ENCODE peak calls at places on chromosomes 5 and 9, in five cellular contexts. Z, V, M, W and H are unnamed samples.

GRCh38 chr9:7802666-7803065 is 3.1 kb upstream of the DMAC1 start:
- DNase-seq in Z (no peak), V (no peak), M (no peak), W (no peak), H (no peak)

GRCh38 chr9:110081395-110081794 is 126.6 kb downstream of the C9orf152 start:
- DNase-seq in Z (peak; percentile 29), V (no peak), M (no peak), W (no peak), H (no peak)

GRCh38 chr5:159899067-159900049 is 16.9 kb upstream of the ADRA1B start:
- DNase-seq in Z (no peak), V (no peak), M (no peak), W (no peak), H (no peak)

GRCh38 chr5:54656261-54656728 is 138.7 kb downstream of the SNX18 start:
- DNase-seq in Z (peak; percentile 34), V (no peak), M (peak; percentile 82), W (no peak), H (peak; percentile 56)

GRCh38 chr5:100900142-100900795 is 2.8 kb downstream of the ST8SIA4 start:
- DNase-seq in Z (peak; percentile 36), V (no peak), M (peak; percentile 67), W (no peak), H (peak; percentile 88)

GRCh38 chr5:29148073-29148472 is 2045.4 kb upstream of the CDH6 start:
- DNase-seq in Z (no peak), V (no peak), M (no peak), W (no peak), H (no peak)

GRCh38 chr5:91212336-91213092 is 170.6 kb downstream of the ARRDC3 start:
- DNase-seq in Z (no peak), V (no peak), M (peak; percentile 70), W (no peak), H (no peak)

GRCh38 chr9:78210841-78211301 is 25.0 kb upstream of the CEP78 start:
- DNase-seq in Z (no peak), V (no peak), M (no peak), W (no peak), H (no peak)

GRCh38 chr5:658103-658502 is 35.0 kb downstream of the TPPP start:
- DNase-seq in Z (no peak), V (no peak), M (peak; percentile 52), W (no peak), H (no peak)

GRCh38 chr5:172303996-172304335 is 20.4 kb upstream of the UBTD2 start:
- DNase-seq in Z (no peak), V (no peak), M (no peak), W (no peak), H (no peak)
- TF ChIP-seq POLR2A in Z (no peak), V (no peak), M (no peak), W (no peak), H (no peak)

GRCh38 chr9:37582548-37583157 is 6.5 kb upstream of the FBXO10 start:
- DNase-seq in Z (no peak), V (peak; percentile 42), M (no peak), W (no peak), H (no peak)
- TF ChIP-seq CTCF in Z (peak; percentile 59), V (peak; percentile 73), M (peak; percentile 52), W (peak; percentile 77), H (no peak)

DNA sequence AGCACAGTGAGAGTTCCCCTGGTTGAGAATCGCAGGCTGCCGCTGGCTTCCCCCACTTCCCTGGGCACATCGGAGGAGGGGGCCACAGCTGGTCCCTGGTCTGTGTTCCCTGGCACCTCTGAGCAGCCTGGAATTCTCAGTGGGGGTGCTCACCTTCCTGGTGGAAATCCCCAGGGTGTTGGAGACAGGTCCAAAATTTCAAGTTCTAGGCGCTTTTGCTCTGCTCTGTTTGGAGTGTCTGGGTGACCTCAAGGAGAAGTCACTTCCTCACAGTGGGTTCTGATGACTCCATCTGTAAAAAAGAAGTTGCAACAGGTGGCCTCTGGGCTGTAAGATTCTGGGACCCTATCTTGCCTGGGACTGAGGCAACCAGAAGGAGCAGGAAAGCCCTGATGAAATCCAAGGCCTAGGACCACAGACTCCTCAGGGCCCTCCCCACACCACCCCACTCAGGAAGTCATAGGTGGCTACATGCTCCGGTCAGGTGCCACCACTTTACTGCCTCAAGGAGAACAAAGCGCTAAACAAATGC is at the start of gene TRAF1:
- DNase-seq in Z (no peak), V (no peak), M (peak; percentile 61), W (no peak), H (no peak)
- H3K4me3 ChIP-seq in Z (no peak within 1 kb of the TSS), V (no peak within 1 kb of the TSS), M (no peak within 1 kb of the TSS), W (peak within 1 kb of the TSS; percentile 21), H (no peak within 1 kb of the TSS)

GRCh38 chr9:136297766-136298735 is 5.8 kb downstream of the CCDC187 start:
- DNase-seq in Z (no peak), V (no peak), M (no peak), W (no peak), H (no peak)

GRCh38 chr9:136299116-136299515 is 4.8 kb downstream of the CCDC187 start:
- DNase-seq in Z (no peak), V (no peak), M (no peak), W (no peak), H (no peak)

GRCh38 chr9:136296434-136297015 is 7.4 kb downstream of the CCDC187 start:
- DNase-seq in Z (no peak), V (no peak), M (no peak), W (no peak), H (no peak)

GRCh38 chr9:136295537-136296433 is 8.1 kb downstream of the CCDC187 start:
- DNase-seq in Z (no peak), V (no peak), M (no peak), W (no peak), H (no peak)

GRCh38 chr9:136297016-136297691 is 6.7 kb downstream of the CCDC187 start:
- DNase-seq in Z (no peak), V (no peak), M (no peak), W (peak; percentile 76), H (no peak)
- TF ChIP-seq POLR2A in Z (no peak), V (no peak), M (no peak), W (no peak), H (no peak)

GRCh38 chr5:43041131-43041668 is 1.1 kb upstream of the ANXA2R start:
- DNase-seq in Z (peak; percentile 49), V (no peak), M (no peak), W (no peak), H (peak; percentile 88)

GRCh38 chr5:43041669-43042175 is 1.6 kb upstream of the ANXA2R start:
- DNase-seq in Z (peak; percentile 69), V (no peak), M (peak; percentile 80), W (peak; percentile 79), H (peak; percentile 93)

GRCh38 chr5:43043400-43043756 is 3.3 kb upstream of the ANXA2R start:
- DNase-seq in Z (no peak), V (no peak), M (no peak), W (no peak), H (no peak)

GRCh38 chr5:43042626-43043399 is 2.7 kb upstream of the ANXA2R start:
- DNase-seq in Z (peak; percentile 67), V (peak; percentile 62), M (peak; percentile 85), W (peak; percentile 71), H (peak; percentile 94)

GRCh38 chr5:43042176-43042625 is 2.1 kb upstream of the ANXA2R start:
- DNase-seq in Z (peak; percentile 78), V (peak; percentile 43), M (peak; percentile 89), W (peak; percentile 80), H (no peak)
- TF ChIP-seq CTCF in Z (peak; percentile 19), V (no peak), M (peak; percentile 26), W (no peak), H (no peak)

GRCh38 chr9:4904322-4905134 is 80.5 kb upstream of the JAK2 start:
- DNase-seq in Z (no peak), V (no peak), M (no peak), W (no peak), H (no peak)

GRCh38 chr9:4902135-4902475 is 83.0 kb upstream of the JAK2 start:
- DNase-seq in Z (no peak), V (no peak), M (no peak), W (no peak), H (no peak)

DNA sequence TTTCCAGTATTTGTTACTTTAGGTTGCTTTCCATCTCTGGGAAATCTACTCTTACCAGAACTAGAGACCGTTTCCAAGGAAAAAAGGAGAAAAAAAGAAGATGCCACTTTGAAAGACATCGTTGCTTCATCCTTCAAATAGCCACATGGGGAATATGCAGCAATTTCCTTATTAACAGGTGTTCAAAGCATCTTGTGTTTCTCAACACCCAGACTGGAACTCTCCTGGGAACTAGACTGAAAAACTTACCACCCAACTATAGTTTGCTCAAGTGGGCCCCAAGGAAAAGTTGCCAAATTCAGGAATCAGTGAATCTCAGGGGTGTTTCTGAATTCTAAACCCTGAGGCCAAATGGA is 80.0 kb upstream of the JAK2 start:
- DNase-seq in Z (no peak), V (no peak), M (no peak), W (no peak), H (no peak)
- H3K4me3 ChIP-seq in Z (no peak overlapping the region), V (no peak overlapping the region), M (no peak overlapping the region), W (no peak overlapping the region), H (no peak overlapping the region)

GRCh38 chr9:97984188-97985057 is 1.3 kb downstream of the ANP32B start:
- DNase-seq in Z (peak; percentile 81), V (peak; percentile 53), M (peak; percentile 93), W (peak; percentile 84), H (peak; percentile 69)
- TF ChIP-seq POLR2A in Z (peak; percentile 20), V (no peak), M (no peak), W (peak; percentile 16), H (no peak)

DNA sequence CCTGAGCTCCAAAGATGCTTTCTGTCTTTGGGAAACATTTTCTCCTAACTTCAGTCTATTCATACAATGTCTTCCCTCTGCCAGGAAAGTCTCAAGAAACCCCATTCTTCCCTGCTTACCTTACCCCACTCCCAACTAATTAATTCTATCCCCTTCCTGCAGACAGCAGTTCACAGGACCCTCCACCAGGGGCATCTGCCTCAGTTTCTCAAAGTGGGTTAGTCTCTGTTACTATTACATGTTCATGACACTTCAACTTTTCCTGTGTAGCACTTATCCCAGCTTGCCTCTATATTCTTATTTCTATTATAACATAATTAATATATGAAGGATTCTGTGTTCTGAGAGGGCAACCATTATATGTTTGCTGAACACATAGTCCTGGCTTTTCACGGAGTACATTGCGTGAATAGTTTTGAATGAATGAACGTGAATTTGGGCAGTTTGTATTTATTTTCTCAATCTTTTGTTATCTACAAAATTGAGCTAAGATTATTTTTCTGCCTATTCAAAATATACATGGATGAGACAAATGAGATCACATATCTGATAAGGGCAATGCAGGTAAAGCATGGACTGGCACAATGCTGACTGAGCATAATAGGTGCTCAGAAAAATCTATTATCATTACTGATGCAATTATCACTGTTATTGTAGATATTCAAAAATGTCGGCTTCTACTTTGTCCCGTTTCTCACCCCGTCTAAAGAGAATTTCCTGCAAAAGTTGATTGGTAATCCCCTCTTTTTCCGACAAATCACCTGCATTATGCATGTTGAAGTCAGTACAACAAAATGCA is 341.1 kb downstream of the BRINP1 start:
- DNase-seq in Z (no peak), V (no peak), M (no peak), W (no peak), H (no peak)
- TF ChIP-seq CTCF in Z (no peak), V (no peak), M (no peak), W (no peak), H (no peak)

GRCh38 chr9:21546949-21547348 is 64.8 kb upstream of the IFNE start:
- DNase-seq in Z (no peak), V (no peak), M (no peak), W (no peak), H (no peak)

GRCh38 chr9:21543187-21543586 is 61.1 kb upstream of the IFNE start:
- DNase-seq in Z (no peak), V (no peak), M (no peak), W (no peak), H (no peak)

GRCh38 chr9:21542780-21543179 is 60.7 kb upstream of the IFNE start:
- DNase-seq in Z (no peak), V (no peak), M (no peak), W (no peak), H (no peak)
- H3K4me3 ChIP-seq in Z (no peak overlapping the region), V (no peak overlapping the region), M (no peak overlapping the region), W (peak overlapping the region; percentile 29), H (no peak overlapping the region)